ENCODE peak calls at places on chromosomes 4 and X, in ten cellular contexts. U is H9; O is HFFc6; C is iris pigment epithelial cell; G is CD8-positive, alpha-beta T cell; I is CD8-positive, alpha-beta memory T cell; B is ovary; W is left cardiac atrium; J is activated T-cell treated with anti-CD3 and anti-CD28 coated beads for 1 hour; P is foreskin fibroblast. M is an unnamed sample.

GRCh38 chr4:11650801-11651596 is 222.3 kb upstream of the HS3ST1 start:
- DNase-seq in U (no peak), O (no peak), C (peak; percentile 20), G (no peak), I (no peak), B (peak; percentile 14), W (peak; percentile 20), J (no peak), P (peak; percentile 6), M (no peak)

GRCh38 chrX:21929209-21929608 is 11.3 kb upstream of the SMS start:
- DNase-seq in U (no peak), O (no peak), C (peak; percentile 17), G (no peak), I (no peak), B (no peak), W (no peak), J (no peak), P (no peak), M (no peak)

GRCh38 chr4:71257761-71258160 is 81.1 kb upstream of the SLC4A4 start:
- DNase-seq in U (no peak), O (no peak), C (no peak), G (no peak), I (no peak), B (no peak), W (no peak), J (no peak), P (no peak), M (no peak)

GRCh38 chr4:26151615-26152014 is 169.2 kb upstream of the RBPJ start:
- DNase-seq in U (no peak), O (no peak), C (peak; percentile 16), G (no peak), I (no peak), B (no peak), W (peak; percentile 55), J (no peak), P (peak; percentile 57), M (no peak)

GRCh38 chrX:9267415-9267814 is 197.4 kb upstream of the TBL1X start:
- DNase-seq in U (no peak), O (no peak), C (no peak), G (no peak), I (no peak), B (no peak), W (no peak), J (no peak), P (no peak), M (no peak)

GRCh38 chrX:23548164-23548563 is 119.1 kb upstream of the PRDX4 start:
- DNase-seq in U (no peak), O (no peak), C (peak; percentile 3), G (no peak), I (no peak), B (no peak), W (no peak), J (no peak), P (no peak), M (peak; percentile 6)

GRCh38 chrX:33725556-33726232 is 406.4 kb downstream of the FAM47A start:
- DNase-seq in U (peak; percentile 71), O (no peak), C (peak; percentile 54), G (no peak), I (no peak), B (peak; percentile 9), W (peak; percentile 26), J (no peak), P (no peak), M (no peak)

GRCh38 chr4:1300466-1301455 is 11.1 kb downstream of the MAEA start:
- DNase-seq in U (no peak), O (peak; percentile 47), C (peak; percentile 95), G (peak; percentile 20), I (no peak), B (no peak), W (peak; percentile 59), J (no peak), P (peak; percentile 75), M (peak; percentile 64)

GRCh38 chrX:155065035-155065734 is 5.8 kb downstream of the CMC4 start:
- DNase-seq in U (no peak), O (peak; percentile 28), C (peak; percentile 72), G (no peak), I (no peak), B (no peak), W (no peak), J (no peak), P (peak; percentile 58), M (peak; percentile 68)

GRCh38 chrX:76253432-76253831 is 80.6 kb downstream of the PBDC1 start:
- DNase-seq in U (peak; percentile 38), O (peak; percentile 26), C (peak; percentile 44), G (peak; percentile 33), I (peak; percentile 55), B (no peak), W (no peak), J (peak; percentile 0), P (peak; percentile 53), M (peak; percentile 38)

M was measured in GM23248.